ENCODE peak calls at places on chromosomes 16 and 17, in seven cellular contexts. One of them, this sample, is unnamed.
A peak's percentile ranks its signal among the peaks of the same experiment; 100 is the strongest.

GRCh38 chr16:56282455-56282854 is 91.2 kb downstream of the GNAO1 start:
- DNase-seq in activated B cell treated with CpG ODN at 0.5 μM for 24 hours: no peak
- DNase-seq in NCI-H345: no peak
- DNase-seq in lower leg skin: no peak
- DNase-seq in anterior cingulate cortex: no peak
- DNase-seq in heart right ventricle: no peak
- DNase-seq in Right ventricle myocardium inferior: no peak
- DNase-seq in this sample: no peak

GRCh38 chr16:20504418-20504817 is 53.1 kb downstream of the ACSM2A start:
- DNase-seq in activated B cell treated with CpG ODN at 0.5 μM for 24 hours: no peak
- DNase-seq in NCI-H345: no peak
- DNase-seq in lower leg skin: no peak
- DNase-seq in anterior cingulate cortex: no peak
- DNase-seq in heart right ventricle: no peak
- DNase-seq in Right ventricle myocardium inferior: no peak
- DNase-seq in this sample: no peak

GRCh38 chr17:81578038-81578441 is 25.9 kb upstream of the FAAP100 start:
- DNase-seq in activated B cell treated with CpG ODN at 0.5 μM for 24 hours: no peak
- DNase-seq in NCI-H345: no peak
- DNase-seq in lower leg skin: no peak
- DNase-seq in anterior cingulate cortex: no peak
- DNase-seq in heart right ventricle: no peak
- DNase-seq in Right ventricle myocardium inferior: no peak
- DNase-seq in this sample: no peak

GRCh38 chr16:55734665-55735064 is 78.9 kb downstream of the SLC6A2 start:
- DNase-seq in activated B cell treated with CpG ODN at 0.5 μM for 24 hours: no peak
- DNase-seq in NCI-H345: no peak
- DNase-seq in lower leg skin: no peak
- DNase-seq in anterior cingulate cortex: no peak
- DNase-seq in heart right ventricle: no peak
- DNase-seq in Right ventricle myocardium inferior: no peak
- DNase-seq in this sample: no peak

GRCh38 chr17:36611345-36612072 is 10.1 kb downstream of the MRM1 start:
- DNase-seq in activated B cell treated with CpG ODN at 0.5 μM for 24 hours: no peak
- DNase-seq in NCI-H345: no peak
- DNase-seq in lower leg skin: no peak
- DNase-seq in anterior cingulate cortex: no peak
- DNase-seq in heart right ventricle: no peak
- DNase-seq in Right ventricle myocardium inferior: no peak
- DNase-seq in this sample: no peak

GRCh38 chr17:78316867-78317816 is 42.7 kb downstream of the SOCS3 start:
- DNase-seq in activated B cell treated with CpG ODN at 0.5 μM for 24 hours: no peak
- DNase-seq in NCI-H345: no peak
- DNase-seq in lower leg skin: no peak
- DNase-seq in anterior cingulate cortex: no peak
- DNase-seq in heart right ventricle: no peak
- DNase-seq in Right ventricle myocardium inferior: no peak
- DNase-seq in this sample: no peak

GRCh38 chr16:27775254-27775653 is 225.3 kb downstream of the KATNIP start:
- DNase-seq in activated B cell treated with CpG ODN at 0.5 μM for 24 hours: no peak
- DNase-seq in NCI-H345: no peak
- DNase-seq in lower leg skin: no peak
- DNase-seq in anterior cingulate cortex: no peak
- DNase-seq in heart right ventricle: no peak
- DNase-seq in Right ventricle myocardium inferior: peak; percentile 53
- DNase-seq in this sample: no peak

GRCh38 chr17:55531053-55531728 is 19.9 kb upstream of the SMIM36 start:
- DNase-seq in activated B cell treated with CpG ODN at 0.5 μM for 24 hours: no peak
- DNase-seq in NCI-H345: no peak
- DNase-seq in lower leg skin: no peak
- DNase-seq in anterior cingulate cortex: no peak
- DNase-seq in heart right ventricle: no peak
- DNase-seq in Right ventricle myocardium inferior: no peak
- DNase-seq in this sample: no peak

GRCh38 chr16:104355-104754 is 26.3 kb downstream of the MPG start:
- DNase-seq in activated B cell treated with CpG ODN at 0.5 μM for 24 hours: no peak
- DNase-seq in NCI-H345: no peak
- DNase-seq in lower leg skin: no peak
- DNase-seq in anterior cingulate cortex: no peak
- DNase-seq in heart right ventricle: no peak
- DNase-seq in Right ventricle myocardium inferior: no peak
- DNase-seq in this sample: no peak

GRCh38 chr17:8681175-8681949 is 50.8 kb upstream of the MYH10 start:
- DNase-seq in activated B cell treated with CpG ODN at 0.5 μM for 24 hours: no peak
- DNase-seq in NCI-H345: no peak
- DNase-seq in lower leg skin: peak; percentile 65
- DNase-seq in anterior cingulate cortex: no peak
- DNase-seq in heart right ventricle: peak; percentile 22
- DNase-seq in Right ventricle myocardium inferior: no peak
- DNase-seq in this sample: no peak

GRCh38 chr16:69924777-69925191 is 26.4 kb upstream of the CLEC18A start:
- DNase-seq in activated B cell treated with CpG ODN at 0.5 μM for 24 hours: no peak
- DNase-seq in NCI-H345: no peak
- DNase-seq in lower leg skin: no peak
- DNase-seq in anterior cingulate cortex: no peak
- DNase-seq in heart right ventricle: peak; percentile 69
- DNase-seq in Right ventricle myocardium inferior: no peak
- DNase-seq in this sample: peak; percentile 53

GRCh38 chr17:82452162-82452561 is 1.6 kb upstream of the CYBC1 start:
- DNase-seq in activated B cell treated with CpG ODN at 0.5 μM for 24 hours: no peak
- DNase-seq in NCI-H345: no peak
- DNase-seq in lower leg skin: no peak
- DNase-seq in anterior cingulate cortex: no peak
- DNase-seq in heart right ventricle: no peak
- DNase-seq in Right ventricle myocardium inferior: no peak
- DNase-seq in this sample: no peak

GRCh38 chr17:7838291-7839075 is 4.5 kb downstream of the KDM6B start:
- DNase-seq in activated B cell treated with CpG ODN at 0.5 μM for 24 hours: no peak
- DNase-seq in NCI-H345: no peak
- DNase-seq in lower leg skin: peak; percentile 80
- DNase-seq in anterior cingulate cortex: peak; percentile 53
- DNase-seq in heart right ventricle: no peak
- DNase-seq in Right ventricle myocardium inferior: no peak
- DNase-seq in this sample: peak; percentile 64